ENCODE peak calls at places on chromosome 5, in four cellular contexts. A is ascending aorta, Y is left ventricle myocardium inferior, T is Karpas-422. O is an unnamed sample.

GRCh38 chr5:150523472-150524350 is 15.8 kb downstream of the NDST1 start:
- DNase-seq in A (no peak), Y (no peak), T (peak), O (peak)

GRCh38 chr5:63201738-63202137 is 623.1 kb downstream of the LRRC70 start:
- DNase-seq in A (no peak), Y (no peak), T (no peak), O (no peak)

GRCh38 chr5:156778139-156778696 is 71.9 kb upstream of the PPP1R2B start:
- DNase-seq in A (no peak), Y (no peak), T (no peak), O (no peak)

GRCh38 chr5:55633574-55634203 is 78.4 kb downstream of the SLC38A9 start:
- DNase-seq in A (no peak), Y (peak), T (no peak), O (peak)

GRCh38 chr5:93607367-93608258 is 24.6 kb downstream of the NR2F1 start:
- DNase-seq in A (no peak), Y (no peak), T (peak), O (peak)

GRCh38 chr5:133756756-133757155 is 144.4 kb upstream of the FSTL4 start:
- DNase-seq in A (no peak), Y (no peak), T (no peak), O (no peak)

GRCh38 chr5:155807884-155808576 is 518.9 kb upstream of the SGCD start:
- DNase-seq in A (no peak), Y (no peak), T (peak), O (no peak)

GRCh38 chr5:150085191-150085912 is 1.0 kb downstream of the CSF1R start:
- DNase-seq in A (no peak), Y (no peak), T (no peak), O (no peak)

GRCh38 chr5:164184158-164184557 is 678.7 kb downstream of the MAT2B start:
- DNase-seq in A (no peak), Y (no peak), T (no peak), O (no peak)

GRCh38 chr5:51433052-51433710 is 49.9 kb downstream of the ISL1 start:
- DNase-seq in A (no peak), Y (no peak), T (no peak), O (peak)

GRCh38 chr5:148205044-148205813 is 2.4 kb downstream of the SPINK6 start:
- DNase-seq in A (no peak), Y (no peak), T (no peak), O (no peak)

GRCh38 chr5:52996966-52997365 is 7.8 kb downstream of the ITGA2 start:
- DNase-seq in A (no peak), Y (no peak), T (no peak), O (no peak)

GRCh38 chr5:29001666-29002065 is 1963.3 kb upstream of the CDH9 start:
- DNase-seq in A (no peak), Y (no peak), T (no peak), O (peak)

GRCh38 chr5:91269198-91269597 is 113.9 kb downstream of the ARRDC3 start:
- DNase-seq in A (no peak), Y (no peak), T (no peak), O (no peak)

GRCh38 chr5:145801195-145801594 is 33.9 kb downstream of the PRELID2 start:
- DNase-seq in A (no peak), Y (no peak), T (no peak), O (no peak)

GRCh38 chr5:59007460-59008063 is 424.7 kb downstream of the RAB3C start:
- DNase-seq in A (no peak), Y (no peak), T (peak), O (peak)

GRCh38 chr5:174798411-174798930 is 74.1 kb downstream of the MSX2 start:
- DNase-seq in A (no peak), Y (no peak), T (no peak), O (no peak)

GRCh38 chr5:91074615-91075014 is 308.5 kb downstream of the ARRDC3 start:
- DNase-seq in A (no peak), Y (no peak), T (no peak), O (peak)

GRCh38 chr5:78362220-78362619 is 1.8 kb downstream of the SCAMP1 start:
- DNase-seq in A (no peak), Y (no peak), T (no peak), O (no peak)

GRCh38 chr5:137647401-137647800 is 88.5 kb downstream of the KLHL3 start:
- DNase-seq in A (no peak), Y (no peak), T (no peak), O (no peak)

DNA sequence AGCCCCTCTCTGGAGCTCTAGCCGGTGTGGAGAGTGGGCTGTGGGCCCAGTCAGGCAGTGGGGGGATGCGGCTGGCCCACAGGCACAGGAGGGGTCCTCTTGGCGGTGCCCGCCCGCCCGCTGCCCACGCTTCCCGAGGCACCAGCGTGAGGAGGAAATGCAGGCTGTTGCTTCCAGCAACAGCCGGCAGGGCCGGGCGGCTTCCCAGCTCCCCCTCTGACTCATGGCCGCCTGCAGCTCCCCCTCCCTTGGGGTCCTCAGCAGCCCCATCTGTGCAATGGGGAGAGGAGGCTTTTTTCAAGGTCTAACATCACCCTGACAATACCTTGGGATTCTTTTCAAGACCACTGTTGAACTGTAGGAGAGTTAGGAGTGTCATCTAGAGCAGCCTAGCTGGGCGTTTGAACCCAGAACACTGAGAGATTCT is 10.4 kb downstream of the CXXC5 start:
- DNase-seq in A (no peak), Y (no peak), T (no peak), O (no peak)
- H3K4me3 ChIP-seq in A (peak), Y (peak), T (no peak), O (no peak)

GRCh38 chr5:139765040-139765408 is 30.6 kb upstream of the PSD2 start:
- DNase-seq in A (no peak), Y (no peak), T (no peak), O (no peak)
- H3K27ac ChIP-seq in A (no peak), Y (no peak), T (no peak), O (no peak)

GRCh38 chr5:89401012-89401411 is 518.0 kb upstream of the MEF2C start:
- DNase-seq in A (no peak), Y (peak), T (no peak), O (no peak)

GRCh38 chr5:89401659-89402058 is 518.7 kb upstream of the MEF2C start:
- DNase-seq in A (no peak), Y (no peak), T (no peak), O (no peak)

GRCh38 chr5:89396262-89396975 is 513.4 kb upstream of the MEF2C start:
- DNase-seq in A (no peak), Y (no peak), T (no peak), O (no peak)

GRCh38 chr5:89399553-89399952 is 516.6 kb upstream of the MEF2C start:
- DNase-seq in A (no peak), Y (no peak), T (no peak), O (peak)

DNA sequence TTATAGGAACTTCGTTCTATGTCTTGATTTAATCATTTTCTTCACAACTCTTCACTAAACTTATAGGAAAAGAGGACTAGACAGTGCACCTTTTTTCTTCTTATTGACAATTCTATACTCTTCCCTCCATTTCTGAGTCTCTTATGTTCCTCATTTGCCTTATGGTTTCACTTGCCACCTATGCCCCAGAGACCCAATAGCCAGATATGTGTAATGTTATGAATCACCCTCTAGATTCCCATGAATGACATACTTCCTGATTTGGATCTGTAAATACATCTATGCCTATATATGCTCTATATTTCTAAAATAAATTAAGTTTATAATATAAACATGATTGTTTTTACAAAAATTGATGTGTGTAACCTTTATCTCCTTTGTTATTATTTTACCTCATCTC is 514.1 kb upstream of the MEF2C start:
- DNase-seq in A (no peak), Y (no peak), T (no peak), O (peak)
- H3K4me3 ChIP-seq in A (peak), Y (no peak), T (no peak), O (no peak)

GRCh38 chr5:400282-401215 is 42.4 kb upstream of the EXOC3 start:
- DNase-seq in A (no peak), Y (no peak), T (no peak), O (peak)
- H3K27ac ChIP-seq in A (peak), Y (peak), T (no peak), O (no peak)

DNA sequence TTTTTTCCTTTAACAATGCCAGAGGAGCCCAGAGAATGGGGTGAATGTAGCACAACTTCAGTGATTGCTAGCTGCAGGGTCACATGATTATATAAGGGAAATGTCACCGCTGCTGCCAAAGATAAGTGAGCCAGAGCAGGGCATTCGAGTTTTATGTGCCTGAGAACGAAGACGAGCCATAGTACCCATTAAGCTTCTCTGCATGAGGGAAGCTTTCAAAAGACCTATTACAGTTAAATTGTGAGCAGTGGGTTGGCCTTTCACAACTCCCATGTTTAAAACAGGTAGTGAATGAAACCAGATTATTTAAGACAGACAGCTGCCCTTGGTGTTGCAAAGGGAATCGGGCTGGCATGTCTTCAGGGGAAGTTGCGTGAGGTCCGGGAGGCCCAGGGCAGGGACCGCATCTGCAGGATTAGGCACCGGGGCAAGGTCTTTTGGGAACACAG is 82.4 kb upstream of the TNFAIP8 start:
- DNase-seq in A (no peak), Y (peak), T (peak), O (no peak)
- H3K4me3 ChIP-seq in A (peak), Y (peak), T (peak), O (no peak)

DNA sequence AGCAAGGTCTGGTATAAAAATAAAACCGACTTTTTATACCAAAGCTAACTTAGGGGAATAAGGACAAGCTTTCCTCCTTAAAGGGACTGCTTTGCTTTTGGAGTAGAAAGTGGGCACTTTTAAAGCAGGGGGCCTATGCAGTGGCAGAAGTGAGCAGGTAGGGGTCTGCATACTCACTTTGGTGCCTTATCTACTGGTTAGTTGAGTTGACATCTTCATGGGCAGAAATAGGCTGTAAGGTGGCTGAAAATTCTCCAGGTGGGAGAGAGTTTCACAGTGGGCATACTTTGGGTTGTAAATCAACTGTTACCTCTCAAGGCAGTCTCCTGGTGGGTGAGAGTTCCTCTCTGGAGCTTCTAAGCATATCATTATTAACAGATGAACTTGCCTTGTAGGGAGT is 24.8 kb downstream of the OSMR start:
- DNase-seq in A (no peak), Y (no peak), T (no peak), O (no peak)
- H3K27ac ChIP-seq in A (peak), Y (no peak), T (no peak), O (peak)

GRCh38 chr5:12695651-12696050 is 791.4 kb upstream of the CTNND2 start:
- DNase-seq in A (no peak), Y (no peak), T (no peak), O (no peak)
- H3K4me3 ChIP-seq in A (no peak), Y (no peak), T (no peak), O (no peak)

GRCh38 chr5:17216176-17216973 is 1.1 kb upstream of the BASP1 start:
- DNase-seq in A (no peak), Y (peak), T (peak), O (peak)
- H3K27ac ChIP-seq in A (peak), Y (no peak), T (no peak), O (no peak)

GRCh38 chr5:40757400-40757799 is 1.6 kb upstream of the TTC33 start:
- DNase-seq in A (no peak), Y (no peak), T (no peak), O (no peak)

GRCh38 chr5:40755407-40756365 is at the start of gene TTC33:
- DNase-seq in A (peak), Y (peak), T (peak), O (peak)

GRCh38 chr5:40754381-40755092 is 1.2 kb downstream of the TTC33 start:
- DNase-seq in A (no peak), Y (no peak), T (peak), O (peak)

DNA sequence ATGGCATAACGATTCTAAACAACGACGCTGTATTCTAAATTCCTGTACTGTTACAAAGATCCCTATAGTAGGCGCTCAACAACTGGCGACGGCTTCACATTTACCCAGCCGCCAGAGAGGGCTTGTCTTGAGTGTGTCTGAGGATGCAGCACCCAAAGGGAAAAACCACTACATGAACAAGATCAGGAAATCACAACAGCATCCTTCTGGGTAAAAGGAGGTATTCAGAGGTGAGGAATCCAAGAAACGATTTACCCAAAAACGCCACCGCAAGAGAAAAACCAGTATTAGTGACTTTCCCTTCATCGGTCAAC is 711 bp downstream of the TTC33 start:
- DNase-seq in A (no peak), Y (peak), T (peak), O (peak)
- H3K4me3 ChIP-seq in A (peak), Y (peak), T (peak), O (peak)

O was measured in PC-3.